ENCODE peak calls at places on chromosome 1, in six cellular contexts. W is neural progenitor cell, B is left lung, V is suprapubic skin, J is cardiac muscle cell, T is SK-N-SH. G is an unnamed sample.

GRCh38 chr1:2259668-2260392 is 31.7 kb downstream of the SKI start:
- DNase-seq in W (no peak), B (no peak), V (no peak), J (no peak), T (no peak), G (no peak)

GRCh38 chr1:45455162-45455561 is 35.8 kb downstream of the TESK2 start:
- DNase-seq in W (no peak), B (no peak), V (no peak), J (no peak), T (no peak), G (no peak)

GRCh38 chr1:245084551-245084950 is 70.2 kb upstream of the KIF26B start:
- DNase-seq in W (no peak), B (no peak), V (no peak), J (no peak), T (no peak), G (no peak)

GRCh38 chr1:152873495-152873894 is 4.6 kb upstream of the SMCP start:
- DNase-seq in W (no peak), B (no peak), V (no peak), J (no peak), T (no peak), G (no peak)

GRCh38 chr1:32525053-32525452 is 14.2 kb upstream of the ZBTB8A start:
- DNase-seq in W (no peak), B (no peak), V (no peak), J (no peak), T (no peak), G (no peak)

GRCh38 chr1:159177273-159177907 is 6.0 kb downstream of the CADM3 start:
- DNase-seq in W (peak; percentile 93), B (no peak), V (no peak), J (peak; percentile 83), T (no peak), G (no peak)

GRCh38 chr1:22749503-22749902 is 38.9 kb downstream of the EPHB2 start:
- DNase-seq in W (no peak), B (no peak), V (no peak), J (no peak), T (no peak), G (no peak)

GRCh38 chr1:66758247-66758755 is 6.0 kb downstream of the DYNLT5 start:
- DNase-seq in W (no peak), B (no peak), V (no peak), J (peak; percentile 16), T (no peak), G (no peak)

GRCh38 chr1:61386323-61386722 is 304.0 kb downstream of the NFIA start:
- DNase-seq in W (no peak), B (no peak), V (no peak), J (no peak), T (no peak), G (no peak)

GRCh38 chr1:47201179-47201578 is 11.3 kb upstream of the PDZK1IP1 start:
- DNase-seq in W (peak; percentile 46), B (no peak), V (no peak), J (peak; percentile 61), T (no peak), G (no peak)

GRCh38 chr1:14876747-14877146 is 276.8 kb upstream of the TMEM51 start:
- DNase-seq in W (no peak), B (no peak), V (no peak), J (no peak), T (no peak), G (no peak)
- H3K4me1 ChIP-seq in W (peaks cover 9% of the 10 kb centered on the region), B (no peaks in the 10 kb centered on the region), V (peaks cover 50% of the 10 kb centered on the region), J (peaks cover 4% of the 10 kb centered on the region), T (no peaks in the 10 kb centered on the region), G (no peaks in the 10 kb centered on the region)

GRCh38 chr1:211259596-211260126 is 495 bp downstream of the RCOR3 start:
- DNase-seq in W (no peak), B (peak; percentile 77), V (no peak), J (peak; percentile 68), T (peak; percentile 90), G (no peak)
- H3K4me1 ChIP-seq in W (peaks cover 17% of the 10 kb centered on the region), B (peaks cover 19% of the 10 kb centered on the region), V (peaks cover 19% of the 10 kb centered on the region), J (peaks cover 20% of the 10 kb centered on the region), T (peaks cover 8% of the 10 kb centered on the region), G (peaks cover 19% of the 10 kb centered on the region)

DNA sequence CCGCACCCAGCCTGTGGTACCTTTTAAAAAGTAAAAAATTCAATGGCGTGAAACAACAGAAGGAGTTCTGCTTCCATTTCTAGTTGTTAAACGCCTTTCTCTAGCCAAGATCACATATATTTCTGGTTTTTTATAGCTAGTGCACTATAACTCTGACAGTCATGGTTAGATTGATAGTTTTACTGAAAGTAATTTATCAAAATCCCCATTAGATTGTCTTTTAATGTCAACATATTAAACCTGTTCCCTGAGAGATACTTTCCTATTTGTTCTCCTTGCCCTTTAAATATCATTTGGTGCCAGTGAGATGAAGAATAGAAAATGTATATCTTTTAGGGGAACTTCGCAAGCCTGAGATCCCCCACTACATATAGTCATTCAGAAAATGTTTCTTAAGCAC is 7.3 kb downstream of the SMAP2 start:
- DNase-seq in W (no peak), B (no peak), V (no peak), J (no peak), T (no peak), G (no peak)
- H3K4me1 ChIP-seq in W (peaks cover 10% of the 10 kb centered on the region), B (peaks cover 15% of the 10 kb centered on the region), V (peaks cover 10% of the 10 kb centered on the region), J (peaks cover 9% of the 10 kb centered on the region), T (peaks cover 52% of the 10 kb centered on the region), G (no peaks in the 10 kb centered on the region)

DNA sequence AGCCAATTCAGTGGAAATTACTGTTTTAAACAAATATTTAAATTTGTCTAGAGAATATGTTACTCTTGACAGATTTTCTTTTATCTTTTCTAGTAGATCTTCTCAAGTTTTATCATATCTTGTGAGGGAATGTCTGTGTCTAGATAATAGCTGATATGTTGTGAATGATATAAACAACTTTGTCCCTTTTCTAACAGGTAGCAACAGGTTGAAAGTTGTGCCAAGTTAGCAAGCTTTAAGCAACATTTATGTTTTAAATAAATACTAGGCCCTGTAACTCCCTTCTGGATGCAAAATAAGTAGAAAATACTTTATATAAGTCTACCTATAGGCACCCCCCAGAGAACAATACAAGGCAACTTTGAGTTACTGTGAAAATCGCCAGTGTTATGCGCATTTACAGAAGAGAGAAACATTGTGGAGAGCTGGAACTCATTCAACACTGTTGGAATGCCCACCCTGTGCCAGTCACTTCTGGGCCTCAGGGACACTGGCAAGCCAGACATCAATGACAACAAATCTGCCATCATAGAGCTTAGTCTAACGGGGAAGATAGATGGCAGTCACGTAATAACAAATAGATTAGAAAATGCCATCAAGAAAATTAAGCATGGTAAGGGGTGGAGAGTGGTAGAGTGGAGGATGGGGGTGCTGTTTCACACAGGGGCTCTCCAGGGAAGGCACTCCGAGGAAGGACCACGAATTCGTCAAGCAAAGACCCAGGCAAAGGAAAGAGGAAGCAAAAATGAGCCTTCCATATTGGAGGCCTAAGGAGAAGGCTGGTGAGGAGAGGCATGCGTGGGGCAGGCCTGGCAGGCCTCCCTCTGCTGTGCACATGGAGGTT is 4.4 kb downstream of the MAP3K21 start:
- DNase-seq in W (no peak), B (no peak), V (no peak), J (no peak), T (no peak), G (no peak)
- H3K4me1 ChIP-seq in W (peaks cover 8% of the 10 kb centered on the region), B (no peaks in the 10 kb centered on the region), V (peaks cover 26% of the 10 kb centered on the region), J (peaks cover 5% of the 10 kb centered on the region), T (no peaks in the 10 kb centered on the region), G (no peaks in the 10 kb centered on the region)

GRCh38 chr1:162083273-162083672 is 13.8 kb downstream of the NOS1AP start:
- DNase-seq in W (no peak), B (no peak), V (no peak), J (no peak), T (no peak), G (no peak)

GRCh38 chr1:162077900-162078299 is 8.4 kb downstream of the NOS1AP start:
- DNase-seq in W (no peak), B (no peak), V (no peak), J (no peak), T (no peak), G (no peak)

GRCh38 chr1:162081316-162081715 is 11.8 kb downstream of the NOS1AP start:
- DNase-seq in W (no peak), B (no peak), V (no peak), J (peak; percentile 23), T (no peak), G (no peak)

GRCh38 chr1:162079023-162079422 is 9.5 kb downstream of the NOS1AP start:
- DNase-seq in W (no peak), B (no peak), V (no peak), J (no peak), T (no peak), G (no peak)

DNA sequence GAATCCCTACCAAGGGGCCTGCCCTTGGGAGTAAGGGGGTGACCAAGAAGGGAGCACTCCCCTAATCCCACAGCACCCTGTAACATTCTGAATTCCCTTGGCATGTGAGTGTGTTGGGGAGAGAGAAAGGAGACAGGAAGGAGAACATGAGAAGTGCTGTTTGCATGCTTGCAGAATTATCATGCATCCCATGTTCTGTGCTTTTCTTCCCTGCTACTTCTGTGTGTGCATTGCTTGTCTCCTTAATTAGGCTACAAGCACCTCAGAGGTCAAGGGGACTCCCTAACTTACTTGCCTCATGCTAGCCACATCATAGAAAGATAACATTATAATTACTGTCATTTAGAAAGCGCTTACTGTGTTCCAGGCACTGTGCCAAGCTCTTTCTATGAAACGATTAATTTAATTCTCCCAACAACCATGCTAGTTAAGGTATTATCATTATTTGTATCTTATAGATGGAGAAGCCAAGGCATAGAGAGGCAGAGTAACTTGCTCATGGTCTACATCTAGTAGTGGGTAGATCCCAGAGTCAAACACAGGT is 11.1 kb downstream of the NOS1AP start:
- DNase-seq in W (no peak), B (no peak), V (no peak), J (no peak), T (no peak), G (no peak)
- H3K4me1 ChIP-seq in W (peaks cover 29% of the 10 kb centered on the region), B (no peaks in the 10 kb centered on the region), V (no peaks in the 10 kb centered on the region), J (peaks cover 12% of the 10 kb centered on the region), T (peaks cover 6% of the 10 kb centered on the region), G (no peaks in the 10 kb centered on the region)

GRCh38 chr1:27435566-27436203 is 43.3 kb downstream of the GPR3 start:
- DNase-seq in W (no peak), B (no peak), V (no peak), J (no peak), T (no peak), G (no peak)
- H3K4me1 ChIP-seq in W (peaks cover 10% of the 10 kb centered on the region), B (peaks cover 54% of the 10 kb centered on the region), V (peaks cover 83% of the 10 kb centered on the region), J (peaks cover 61% of the 10 kb centered on the region), T (peaks cover 23% of the 10 kb centered on the region), G (peaks cover 4% of the 10 kb centered on the region)

GRCh38 chr1:204278254-204278653 is 64.5 kb upstream of the GOLT1A start:
- DNase-seq in W (no peak), B (no peak), V (no peak), J (peak; percentile 46), T (no peak), G (no peak)
- H3K4me1 ChIP-seq in W (peaks cover 46% of the 10 kb centered on the region), B (peaks cover 4% of the 10 kb centered on the region), V (peaks cover 15% of the 10 kb centered on the region), J (peaks cover 58% of the 10 kb centered on the region), T (no peaks in the 10 kb centered on the region), G (no peaks in the 10 kb centered on the region)

DNA sequence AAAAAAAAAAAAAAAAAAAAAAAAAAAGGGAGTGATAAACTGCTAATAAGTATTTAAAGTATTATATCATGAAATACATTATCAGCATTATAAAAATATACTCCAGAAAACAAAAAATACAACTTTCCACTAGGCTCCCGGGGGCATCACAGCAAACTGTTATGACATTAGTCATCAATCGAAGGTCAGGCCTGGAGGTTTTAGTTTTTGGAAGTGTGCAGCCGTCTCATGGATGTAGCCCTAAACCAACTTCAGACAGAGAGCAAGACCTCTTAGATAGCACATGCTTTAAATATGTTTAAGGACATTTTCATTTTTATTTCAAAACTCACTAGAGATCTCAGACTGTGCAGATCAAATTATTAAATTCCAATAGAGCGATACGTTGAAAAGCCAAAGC is 106.3 kb downstream of the RERE start:
- DNase-seq in W (no peak), B (no peak), V (no peak), J (no peak), T (no peak), G (no peak)
- H3K4me1 ChIP-seq in W (peaks cover 24% of the 10 kb centered on the region), B (peaks cover 25% of the 10 kb centered on the region), V (peaks cover 26% of the 10 kb centered on the region), J (peaks cover 42% of the 10 kb centered on the region), T (peaks cover 39% of the 10 kb centered on the region), G (no peaks in the 10 kb centered on the region)

G was measured in Peyer's patch.